ENCODE peak calls at places on chromosomes 16 and 17, in eight cellular contexts. G is astrocyte of the cerebellum, H is fibroblast of pulmonary artery, M is fibroblast of lung, Q is IMR-90, F is cardiac fibroblast, V is activated B cell treated with CpG ODN at 0.5 μM for 24 hours, X is Calu3. P is an unnamed sample.

GRCh38 chr17:77356109-77356689 is 215.4 kb downstream of the SEC14L1 start:
- DNase-seq in V (no peak), G (no peak), Q (no peak), X (no peak), F (peak), M (no peak), H (no peak), P (no peak)

GRCh38 chr17:81150379-81151038 is 14.8 kb upstream of the PVALEF start:
- DNase-seq in M (no peak), Q (no peak), F (peak), G (no peak), V (no peak), X (no peak), H (no peak), P (no peak)

GRCh38 chr17:78573955-78574354 is 3.2 kb downstream of the DNAH17 start:
- DNase-seq in V (no peak), G (no peak), X (peak), F (no peak), M (no peak), Q (no peak), H (no peak), P (no peak)

GRCh38 chr16:50547340-50547865 is 793 bp upstream of the NKD1 start:
- DNase-seq in M (no peak), H (no peak), Q (no peak), F (no peak), V (peak), G (no peak), X (peak), P (peak)

GRCh38 chr17:59437766-59438165 is 106.3 kb downstream of the YPEL2 start:
- DNase-seq in X (no peak), Q (no peak), V (no peak), H (no peak), M (no peak), F (no peak), G (no peak), P (no peak)

GRCh38 chr17:6070280-6070894 is at the start of gene WSCD1:
- DNase-seq in F (no peak), V (no peak), M (no peak), Q (no peak), H (no peak), X (peak), G (no peak), P (peak)

GRCh38 chr16:64969221-64969620 is 152.6 kb downstream of the CDH11 start:
- DNase-seq in F (peak), M (no peak), H (peak), Q (peak), G (no peak), X (no peak), V (no peak), P (no peak)

GRCh38 chr16:83458612-83459011 is 349.2 kb upstream of the HSBP1 start:
- DNase-seq in G (no peak), X (no peak), H (peak), M (peak), V (no peak), F (peak), Q (peak), P (no peak)

GRCh38 chr16:46733319-46733830 is 14.8 kb downstream of the MYLK3 start:
- DNase-seq in V (no peak), X (no peak), H (no peak), M (no peak), G (no peak), F (no peak), Q (no peak), P (no peak)

GRCh38 chr17:78372811-78373210 is 5.6 kb upstream of the PGS1 start:
- DNase-seq in G (no peak), H (no peak), X (no peak), V (no peak), F (no peak), Q (no peak), M (no peak), P (no peak)

GRCh38 chr17:72502940-72503341 is 382.1 kb downstream of the SOX9 start:
- DNase-seq in H (peak), G (no peak), X (no peak), M (peak), V (no peak), F (peak), Q (peak), P (no peak)

GRCh38 chr16:15466886-15467781 is 32.7 kb downstream of the BMERB1 start:
- DNase-seq in X (no peak), G (no peak), Q (no peak), V (no peak), F (peak), H (peak), M (peak), P (no peak)

GRCh38 chr16:8850279-8850885 is 18.4 kb downstream of the CARHSP1 start:
- DNase-seq in M (peak), F (peak), V (no peak), H (peak), Q (peak), X (no peak), G (no peak), P (no peak)

GRCh38 chr17:50269477-50270429 is 4.5 kb upstream of the TMEM92 start:
- DNase-seq in X (peak), M (peak), H (peak), F (peak), G (peak), Q (peak), V (peak), P (peak)

GRCh38 chr16:89917773-89918452 is 749 bp upstream of the MC1R start:
- DNase-seq in X (peak), G (no peak), Q (peak), H (peak), M (peak), V (peak), F (peak), P (peak)

GRCh38 chr17:80599546-80600305 is 55.1 kb downstream of the RPTOR start:
- DNase-seq in H (peak), F (peak), X (peak), G (no peak), V (no peak), Q (no peak), M (no peak), P (no peak)

GRCh38 chr17:80006339-80006720 is 29.3 kb downstream of the TBC1D16 start:
- DNase-seq in H (no peak), Q (no peak), X (no peak), F (no peak), G (no peak), M (no peak), V (no peak), P (no peak)

GRCh38 chr17:40056379-40057005 is 2.3 kb upstream of the MED24 start:
- DNase-seq in X (no peak), G (no peak), F (no peak), Q (no peak), M (no peak), V (no peak), H (no peak), P (no peak)

GRCh38 chr17:41651625-41652460 is 27.5 kb upstream of the KRT17 start:
- DNase-seq in G (no peak), X (peak), M (no peak), Q (no peak), F (no peak), V (no peak), H (no peak), P (no peak)

GRCh38 chr16:15803608-15804007 is 53.2 kb downstream of the MYH11 start:
- DNase-seq in Q (no peak), G (no peak), H (no peak), F (no peak), X (no peak), M (no peak), V (no peak), P (no peak)

GRCh38 chr17:74921045-74921681 is 1.9 kb downstream of the USH1G start:
- DNase-seq in X (no peak), M (no peak), V (no peak), H (no peak), F (no peak), Q (no peak), G (no peak), P (no peak)

GRCh38 chr16:70796301-70796700 is 4.7 kb downstream of the VAC14 start:
- DNase-seq in F (no peak), V (no peak), M (no peak), G (no peak), X (no peak), H (no peak), Q (no peak), P (no peak)

GRCh38 chr16:28951410-28951943 is 740 bp downstream of the NFATC2IP start:
- DNase-seq in V (no peak), M (no peak), G (no peak), Q (no peak), X (no peak), F (no peak), H (no peak), P (no peak)

GRCh38 chr17:64657610-64658125 is 4.4 kb downstream of the SMURF2 start:
- DNase-seq in X (no peak), G (no peak), M (no peak), V (no peak), F (no peak), H (no peak), Q (no peak), P (no peak)

GRCh38 chr17:2700031-2700490 is 11.5 kb downstream of the CLUH start:
- DNase-seq in G (no peak), V (no peak), X (no peak), M (no peak), Q (no peak), F (no peak), H (no peak), P (no peak)

GRCh38 chr17:7293821-7294613 is 422 bp downstream of the YBX2 start:
- DNase-seq in F (no peak), H (no peak), X (no peak), M (no peak), Q (no peak), V (no peak), G (no peak), P (no peak)

GRCh38 chr17:77572065-77572601 is 386.4 kb upstream of the TNRC6C start:
- DNase-seq in G (no peak), Q (no peak), F (no peak), M (no peak), V (no peak), X (no peak), H (no peak), P (no peak)

GRCh38 chr16:56525154-56525720 is 5.4 kb upstream of the BBS2 start:
- DNase-seq in F (peak), Q (peak), V (no peak), H (peak), G (no peak), M (peak), X (no peak), P (no peak)

GRCh38 chr17:47279062-47279801 is 25.6 kb downstream of the ITGB3 start:
- DNase-seq in X (no peak), H (peak), F (peak), V (peak), Q (peak), G (peak), M (peak), P (no peak)

GRCh38 chr16:30567991-30568638 is 3.4 kb downstream of the ZNF688 start:
- DNase-seq in G (no peak), F (peak), Q (peak), X (no peak), H (peak), M (peak), V (no peak), P (no peak)

GRCh38 chr16:47037396-47037745 is 63.9 kb upstream of the DNAJA2 start:
- DNase-seq in F (no peak), G (no peak), V (no peak), M (no peak), H (peak), Q (no peak), X (peak), P (no peak)

GRCh38 chr16:57797526-57798266 is 4.6 kb downstream of the KIFC3 start:
- DNase-seq in F (no peak), Q (no peak), V (no peak), G (no peak), X (peak), M (no peak), H (no peak), P (no peak)

GRCh38 chr17:45923511-45924268 is 29.3 kb downstream of the MAPT start:
- DNase-seq in F (peak), Q (peak), V (no peak), M (peak), G (no peak), X (no peak), H (peak), P (no peak)

GRCh38 chr17:45451131-45451530 is 18.5 kb upstream of the ARHGAP27 start:
- DNase-seq in F (no peak), M (no peak), V (no peak), Q (no peak), X (no peak), H (no peak), G (no peak), P (no peak)

GRCh38 chr17:12402963-12403622 is 262.6 kb upstream of the MYOCD start:
- DNase-seq in H (peak), F (peak), Q (peak), X (no peak), M (peak), G (peak), V (no peak), P (no peak)

DNA sequence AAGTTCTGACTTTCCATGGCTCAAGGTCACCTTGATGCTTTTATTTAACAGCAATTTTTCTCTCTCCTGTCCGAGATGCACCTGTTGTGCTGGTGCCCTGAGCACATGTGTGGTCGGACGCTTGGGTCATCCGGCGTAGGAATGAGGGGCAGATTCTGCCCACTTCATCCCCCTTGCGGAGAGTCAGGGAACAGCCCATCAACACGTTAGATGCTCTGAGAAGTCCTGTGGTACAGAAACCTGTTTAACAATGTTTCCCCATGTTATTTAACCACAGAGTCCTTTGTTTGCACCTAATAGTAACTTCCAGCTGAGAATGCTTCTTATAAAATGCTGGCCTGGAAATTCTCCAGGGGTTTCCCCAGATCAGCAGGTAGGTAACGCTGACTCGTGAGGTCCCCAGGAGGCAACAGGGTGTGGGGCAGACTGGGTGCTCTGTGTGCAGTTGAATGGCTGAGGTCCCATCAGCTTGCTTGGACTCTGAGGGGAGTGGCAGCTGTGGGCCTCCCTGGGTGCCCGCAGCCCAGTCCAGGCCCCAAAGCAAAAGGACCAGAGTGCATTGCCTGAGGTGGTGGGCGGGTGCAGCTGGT is 17.8 kb downstream of the DOC2B start:
- DNase-seq in F (no peak), Q (no peak), G (no peak), H (no peak), X (peak), M (no peak), V (no peak), P (no peak)
- TF ChIP-seq CTCF in F (no peak), Q (no peak), G (no peak), H (no peak), X (peak), M (peak), V (no peak), P (peak)

GRCh38 chr16:72961863-72962262 is 86.1 kb downstream of the ZFHX3 start:
- DNase-seq in H (no peak), G (no peak), X (no peak), F (no peak), Q (no peak), V (no peak), M (no peak), P (no peak)

GRCh38 chr16:72960101-72960500 is 87.8 kb downstream of the ZFHX3 start:
- DNase-seq in G (no peak), V (no peak), H (no peak), X (no peak), M (no peak), F (no peak), Q (no peak), P (no peak)

GRCh38 chr16:72962347-72962746 is 85.6 kb downstream of the ZFHX3 start:
- DNase-seq in X (no peak), G (no peak), F (no peak), Q (no peak), V (no peak), H (no peak), M (no peak), P (no peak)

GRCh38 chr16:72959301-72959996 is 88.5 kb downstream of the ZFHX3 start:
- DNase-seq in V (no peak), G (no peak), X (no peak), F (no peak), Q (no peak), H (no peak), M (no peak), P (no peak)

DNA sequence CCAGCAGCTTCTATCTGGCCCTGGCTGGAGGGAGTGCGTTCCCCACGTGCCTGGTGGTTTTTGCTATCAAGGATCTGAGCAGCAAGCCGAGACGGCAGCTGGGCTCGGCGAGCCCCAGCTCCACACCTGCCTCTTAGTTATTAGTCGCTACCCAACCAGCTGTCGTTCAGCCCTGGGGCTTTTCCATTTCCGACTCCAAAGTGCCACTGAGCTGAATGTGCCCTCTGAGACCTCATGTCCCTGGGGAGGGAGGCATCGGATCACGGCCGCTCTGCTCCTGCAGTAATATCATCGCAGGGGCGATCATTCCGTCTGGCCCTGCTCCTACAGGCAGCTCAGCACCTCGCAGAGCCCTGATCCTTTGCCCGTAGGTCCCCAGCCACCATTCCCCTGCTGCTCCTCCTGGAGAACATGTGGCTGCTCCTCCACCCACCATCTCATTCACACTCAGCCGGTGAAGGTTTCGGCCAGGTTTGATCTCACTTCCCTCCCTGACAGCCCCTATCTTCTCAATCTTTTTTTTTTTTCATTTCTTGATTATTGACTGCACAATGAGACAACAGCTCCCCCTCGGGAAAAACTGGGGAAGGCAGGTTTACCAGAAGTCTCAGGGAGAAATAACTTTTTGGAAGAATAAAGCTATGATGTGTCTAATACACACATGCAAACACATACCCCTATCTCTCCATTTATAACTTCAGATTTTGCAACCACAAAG is 86.7 kb downstream of the ZFHX3 start:
- DNase-seq in V (no peak), F (peak), H (no peak), X (peak), M (peak), Q (peak), G (no peak), P (no peak)
- TF ChIP-seq CTCF in V (no peak), F (peak), H (peak), X (peak), M (peak), Q (peak), G (peak), P (peak)

GRCh38 chr16:77784441-77785356 is 3.7 kb upstream of the VAT1L start:
- DNase-seq in V (no peak), M (no peak), X (no peak), G (no peak), H (no peak), F (peak), Q (no peak), P (no peak)
- TF ChIP-seq CTCF in V (no peak), M (peak), X (no peak), G (no peak), H (peak), F (peak), Q (peak), P (peak)

GRCh38 chr17:30218689-30219266 is 16.7 kb downstream of the SLC6A4 start:
- DNase-seq in Q (no peak), V (no peak), G (no peak), X (no peak), M (no peak), H (no peak), F (no peak), P (no peak)
- TF ChIP-seq CTCF in Q (no peak), V (no peak), G (no peak), X (no peak), M (no peak), H (no peak), F (no peak), P (no peak)

DNA sequence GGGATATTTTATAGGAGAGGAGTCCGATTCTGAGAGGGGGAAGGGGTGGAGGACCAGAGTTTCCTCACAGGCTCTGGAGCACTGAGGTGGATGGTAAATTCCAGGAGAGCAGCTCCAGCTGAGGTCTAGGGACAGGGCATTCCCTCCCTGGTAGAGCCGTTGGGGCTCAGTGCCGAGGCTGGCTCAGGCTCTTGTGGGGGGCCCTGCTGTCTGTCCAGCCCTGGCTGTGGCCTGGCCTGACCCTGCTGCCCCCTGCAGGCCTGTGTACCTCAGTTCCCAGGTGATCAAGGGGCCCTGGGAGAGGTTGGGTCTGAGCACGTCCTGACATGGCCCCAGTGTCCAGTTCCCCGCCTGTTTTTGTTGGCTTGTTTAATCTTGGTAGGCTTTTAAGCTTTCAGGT is 16.8 kb downstream of the ZNF750 start:
- DNase-seq in X (no peak), M (no peak), Q (no peak), F (no peak), H (no peak), V (no peak), G (no peak), P (no peak)
- TF ChIP-seq CTCF in X (no peak), M (no peak), Q (no peak), F (peak), H (peak), V (no peak), G (peak), P (peak)

DNA sequence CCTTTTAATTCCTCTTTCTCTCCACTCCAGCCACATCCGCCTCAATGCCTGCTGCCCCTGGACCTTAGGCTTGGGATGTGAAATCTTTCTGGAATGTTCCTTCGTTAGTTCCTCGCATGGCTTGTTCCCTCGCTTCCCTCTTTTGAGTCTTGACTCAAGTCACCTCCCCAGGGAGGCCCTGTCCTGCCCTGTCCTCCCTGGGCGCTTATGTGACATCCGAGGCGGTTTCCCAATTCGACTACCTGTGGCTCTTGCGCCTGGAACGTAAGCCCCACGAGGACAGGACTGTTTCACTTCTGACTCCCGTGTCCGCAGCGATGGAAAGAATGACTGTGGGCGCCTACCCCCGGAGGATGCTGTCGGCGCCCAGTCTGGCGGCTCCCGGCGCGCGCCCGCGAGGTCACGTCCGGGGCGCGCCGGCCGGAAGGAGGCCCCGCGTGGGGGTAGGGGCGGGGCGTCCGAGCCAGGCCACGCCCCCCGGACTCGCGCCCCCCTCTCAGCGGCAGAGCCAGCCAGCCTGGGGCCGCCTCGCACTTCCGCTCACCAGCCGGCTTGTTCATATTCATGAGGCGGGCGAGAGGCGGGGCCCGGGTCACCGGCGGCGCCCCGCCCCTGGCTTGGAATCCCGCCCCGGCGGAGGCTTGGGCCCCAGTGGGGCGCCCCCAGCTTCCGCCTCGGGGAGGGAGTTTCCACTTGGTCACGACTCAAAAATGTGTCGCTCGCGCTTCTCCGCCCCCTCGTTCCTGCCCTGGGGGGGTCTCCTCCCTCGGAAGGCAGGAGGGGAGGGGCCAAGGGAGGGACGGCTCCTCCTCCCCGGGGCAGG is 8.4 kb upstream of the GLIS2 start:
- DNase-seq in H (peak), M (peak), G (peak), F (peak), V (peak), X (peak), Q (peak), P (peak)
- TF ChIP-seq CTCF in H (no peak), M (no peak), G (no peak), F (no peak), V (no peak), X (no peak), Q (no peak), P (no peak)

GRCh38 chr17:4895676-4896331 is 3.5 kb upstream of the C17orf107 start:
- DNase-seq in X (no peak), V (no peak), H (no peak), Q (no peak), G (no peak), M (no peak), F (no peak), P (no peak)
- TF ChIP-seq CTCF in X (no peak), V (no peak), H (no peak), Q (peak), G (peak), M (no peak), F (peak), P (no peak)

P was measured in neural crest cell.